ENCODE peak calls at places on chromosomes 3 and 15, in four cellular contexts. V, K, C and O are unnamed samples.

GRCh38 chr3:113751145-113751544 is 4.3 kb downstream of the ATP6V1A start:
- DNase-seq in V (no peak), K (no peak), C (no peak), O (no peak)

GRCh38 chr15:68699124-68699880 is 120.5 kb downstream of the CORO2B start:
- DNase-seq in V (no peak), K (no peak), C (no peak), O (no peak)

GRCh38 chr15:29046946-29047345 is 161.2 kb downstream of the APBA2 start:
- DNase-seq in V (no peak), K (no peak), C (no peak), O (no peak)

GRCh38 chr3:162354343-162354742 is 857.7 kb downstream of the OTOL1 start:
- DNase-seq in V (no peak), K (no peak), C (no peak), O (no peak)

GRCh38 chr3:63662500-63662899 is 10.0 kb downstream of the SNTN start:
- DNase-seq in V (no peak), K (no peak), C (no peak), O (no peak)

GRCh38 chr3:70272798-70273197 is 39.6 kb downstream of the MDFIC2 start:
- DNase-seq in V (no peak), K (no peak), C (no peak), O (no peak)

GRCh38 chr15:66292261-66293084 is 895 bp upstream of the DIS3L start:
- DNase-seq in V (no peak), K (no peak), C (no peak), O (no peak)

GRCh38 chr3:171404376-171404982 is 55.7 kb downstream of the TNIK start:
- DNase-seq in V (no peak), K (no peak), C (no peak), O (no peak)

GRCh38 chr3:188241072-188241471 is 87.1 kb downstream of the LPP start:
- DNase-seq in V (no peak), K (no peak), C (no peak), O (peak; percentile 92)

GRCh38 chr3:188243124-188243795 is 89.3 kb downstream of the LPP start:
- DNase-seq in V (no peak), K (no peak), C (no peak), O (no peak)

GRCh38 chr3:188242426-188243123 is 88.6 kb downstream of the LPP start:
- DNase-seq in V (no peak), K (no peak), C (no peak), O (no peak)

GRCh38 chr3:188240189-188240981 is 86.4 kb downstream of the LPP start:
- DNase-seq in V (no peak), K (no peak), C (no peak), O (no peak)

GRCh38 chr3:188241883-188242282 is 87.9 kb downstream of the LPP start:
- DNase-seq in V (no peak), K (no peak), C (no peak), O (peak; percentile 41)
- H3K4me1 ChIP-seq in V (no peaks in the 10 kb centered on the region), K (no peaks in the 10 kb centered on the region), C (peaks cover 36% of the 10 kb centered on the region), O (peaks cover 40% of the 10 kb centered on the region)

GRCh38 chr15:90839187-90840071 is 29.0 kb upstream of the FURIN start:
- DNase-seq in V (peak; percentile 43), K (peak; percentile 56), C (no peak), O (no peak)
- TF ChIP-seq POLR2A in V (no peak), K (peak; percentile 70), C (no peak), O (no peak)

GRCh38 chr3:177180506-177180905 is 16.8 kb downstream of the TBL1XR1 start:
- DNase-seq in V (no peak), K (no peak), C (no peak), O (no peak)

GRCh38 chr3:177181418-177181817 is 15.9 kb downstream of the TBL1XR1 start:
- DNase-seq in V (no peak), K (no peak), C (peak; percentile 21), O (no peak)

GRCh38 chr3:177185035-177185574 is 12.2 kb downstream of the TBL1XR1 start:
- DNase-seq in V (no peak), K (no peak), C (no peak), O (no peak)

GRCh38 chr3:177179281-177180067 is 17.8 kb downstream of the TBL1XR1 start:
- DNase-seq in V (no peak), K (no peak), C (peak; percentile 8), O (no peak)

GRCh38 chr3:177182352-177182751 is 14.9 kb downstream of the TBL1XR1 start:
- DNase-seq in V (no peak), K (no peak), C (peak; percentile 2), O (no peak)
- H3K4me1 ChIP-seq in V (peaks cover 3% of the 10 kb centered on the region), K (peaks cover 13% of the 10 kb centered on the region), C (peaks cover 61% of the 10 kb centered on the region), O (peaks cover 55% of the 10 kb centered on the region)

GRCh38 chr3:188685789-188686188 is 486.0 kb upstream of the TPRG1 start:
- DNase-seq in V (no peak), K (no peak), C (no peak), O (no peak)
- TF ChIP-seq POLR2A in V (no peak), K (no peak), C (no peak), O (no peak)

GRCh38 chr15:94381384-94381783 is 150.0 kb downstream of the MCTP2 start:
- DNase-seq in V (no peak), K (no peak), C (no peak), O (no peak)

GRCh38 chr15:94383041-94383440 is 151.7 kb downstream of the MCTP2 start:
- DNase-seq in V (no peak), K (no peak), C (no peak), O (no peak)

GRCh38 chr15:94380798-94381197 is 149.4 kb downstream of the MCTP2 start:
- DNase-seq in V (no peak), K (no peak), C (no peak), O (no peak)

GRCh38 chr15:94385441-94385840 is 154.1 kb downstream of the MCTP2 start:
- DNase-seq in V (no peak), K (no peak), C (no peak), O (no peak)

GRCh38 chr15:94383706-94384105 is 152.3 kb downstream of the MCTP2 start:
- DNase-seq in V (no peak), K (no peak), C (no peak), O (no peak)
- H3K4me1 ChIP-seq in V (no peaks in the 10 kb centered on the region), K (peaks cover 4% of the 10 kb centered on the region), C (no peaks in the 10 kb centered on the region), O (no peaks in the 10 kb centered on the region)

DNA sequence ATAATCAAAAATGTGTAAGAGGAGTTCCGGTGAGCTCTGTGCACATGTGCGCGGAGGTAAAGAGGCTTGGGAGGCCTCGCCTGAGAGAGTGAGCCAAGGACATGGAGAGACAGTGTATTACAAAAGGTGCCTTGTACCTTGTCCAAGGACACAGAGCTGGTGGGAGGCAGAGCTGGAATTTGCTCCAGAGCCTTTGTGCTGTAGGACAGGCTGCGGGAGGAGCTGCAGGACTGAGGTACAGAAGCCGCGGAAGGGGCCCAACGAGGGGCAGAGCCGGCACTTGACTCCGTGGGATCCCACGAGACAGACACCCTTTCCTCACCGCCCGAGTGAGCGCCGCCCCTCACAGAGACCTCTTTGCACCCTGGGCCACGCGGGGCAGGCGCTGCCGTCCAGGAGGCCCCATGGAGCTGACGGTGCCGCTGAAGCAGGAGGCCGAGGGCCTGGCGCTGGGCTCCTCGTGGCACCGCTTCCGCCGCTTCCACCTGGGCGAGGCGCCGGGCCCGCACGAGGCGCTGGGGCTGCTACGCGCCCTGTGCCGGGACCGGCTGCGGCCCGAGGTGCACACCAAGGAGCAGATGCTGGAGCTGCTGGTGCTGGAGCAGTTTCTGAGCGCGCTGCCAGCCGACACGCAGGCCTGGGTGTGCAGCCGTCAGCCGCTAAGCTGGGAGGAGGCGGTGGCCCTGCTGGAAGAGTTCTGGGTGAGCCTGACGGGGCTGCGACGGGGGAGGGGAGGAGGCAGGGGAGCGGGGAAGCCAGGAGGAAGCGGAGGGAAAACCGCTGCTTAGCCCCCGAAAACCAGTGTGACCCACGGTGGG is 68.7 kb downstream of the SLTM start:
- DNase-seq in V (no peak), K (no peak), C (no peak), O (no peak)
- TF ChIP-seq POLR2A in V (no peak), K (peak; percentile 8), C (no peak), O (no peak)

DNA sequence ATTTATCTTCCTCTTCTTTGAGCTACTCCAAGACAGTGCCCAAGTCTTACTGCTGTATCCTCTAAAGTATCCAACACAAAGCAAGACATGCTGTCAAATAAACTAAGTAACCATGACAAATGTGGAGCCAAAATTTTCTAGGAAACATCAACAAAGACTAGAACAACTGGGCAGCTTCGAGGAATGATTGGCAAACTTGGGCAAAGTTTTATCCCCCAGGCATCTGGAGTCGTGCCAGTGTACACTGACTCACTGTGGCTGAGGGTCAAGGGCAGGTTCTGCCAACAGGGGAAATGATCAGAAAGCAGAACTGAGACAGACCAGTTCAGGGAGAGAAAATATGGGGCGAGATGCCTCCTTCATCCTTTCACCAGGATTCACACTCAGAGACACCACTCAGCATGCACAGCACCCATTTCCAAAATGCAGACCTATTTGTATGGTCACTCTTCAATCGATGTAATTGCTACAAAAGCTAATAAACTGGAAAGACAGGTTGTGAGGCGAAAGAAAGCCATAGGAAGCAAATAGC is 65.8 kb downstream of the MB21D2 start:
- DNase-seq in V (peak; percentile 79), K (peak; percentile 39), C (no peak), O (no peak)
- H3K4me1 ChIP-seq in V (no peaks in the 10 kb centered on the region), K (no peaks in the 10 kb centered on the region), C (peaks cover 6% of the 10 kb centered on the region), O (no peaks in the 10 kb centered on the region)

GRCh38 chr15:78930577-78931388 is 14.1 kb downstream of the CTSH start:
- DNase-seq in V (peak; percentile 92), K (no peak), C (no peak), O (peak; percentile 68)
- TF ChIP-seq POLR2A in V (no peak), K (no peak), C (no peak), O (no peak)